ENCODE peak calls at places on chromosomes 11 and 22, in four cellular contexts. One of them, this sample, is unnamed.
A peak's percentile ranks its signal among the peaks of the same experiment; 100 is the strongest.

GRCh38 chr11:61728940-61729219 is 23.6 kb upstream of the MYRF start:
- DNase-seq in HL-60: no peak
- DNase-seq in K562: no peak
- DNase-seq in GM12878: no peak
- DNase-seq in this sample: no peak

GRCh38 chr11:8832571-8833260 is 78.3 kb upstream of the AKIP1 start:
- DNase-seq in HL-60: no peak
- DNase-seq in K562: no peak
- DNase-seq in GM12878: peak; percentile 90
- DNase-seq in this sample: no peak

GRCh38 chr11:61791737-61792309 is 576 bp downstream of the TMEM258 start:
- DNase-seq in HL-60: peak; percentile 55
- DNase-seq in K562: peak; percentile 52
- DNase-seq in GM12878: no peak
- DNase-seq in this sample: no peak

GRCh38 chr11:16603890-16604783 is 134.3 kb upstream of the C11orf58 start:
- DNase-seq in HL-60: no peak
- DNase-seq in K562: peak; percentile 60
- DNase-seq in GM12878: no peak
- DNase-seq in this sample: peak; percentile 63

GRCh38 chr11:96259053-96259837 is 83.8 kb downstream of the MAML2 start:
- DNase-seq in HL-60: no peak
- DNase-seq in K562: no peak
- DNase-seq in GM12878: no peak
- DNase-seq in this sample: no peak

GRCh38 chr11:105148241-105148640 is 8.7 kb upstream of the CARD18 start:
- DNase-seq in HL-60: no peak
- DNase-seq in K562: no peak
- DNase-seq in GM12878: no peak
- DNase-seq in this sample: no peak

GRCh38 chr11:19200410-19201201 is 1.2 kb downstream of the CSRP3 start:
- DNase-seq in HL-60: peak; percentile 18
- DNase-seq in K562: no peak
- DNase-seq in GM12878: no peak
- DNase-seq in this sample: no peak

GRCh38 chr11:123203934-123204333 is 8.9 kb upstream of the CLMP start:
- DNase-seq in HL-60: no peak
- DNase-seq in K562: no peak
- DNase-seq in GM12878: no peak
- DNase-seq in this sample: no peak

GRCh38 chr11:73907191-73907590 is 30.4 kb downstream of the PAAF1 start:
- DNase-seq in HL-60: peak; percentile 91
- DNase-seq in K562: peak; percentile 26
- DNase-seq in GM12878: no peak
- DNase-seq in this sample: no peak

GRCh38 chr11:75449271-75449670 is 16.3 kb upstream of the KLHL35 start:
- DNase-seq in HL-60: no peak
- DNase-seq in K562: no peak
- DNase-seq in GM12878: no peak
- DNase-seq in this sample: no peak

GRCh38 chr11:75453916-75454655 is 21.1 kb upstream of the KLHL35 start:
- DNase-seq in HL-60: no peak
- DNase-seq in K562: no peak
- DNase-seq in GM12878: no peak
- DNase-seq in this sample: no peak

GRCh38 chr11:75450236-75450635 is 17.2 kb upstream of the KLHL35 start:
- DNase-seq in HL-60: no peak
- DNase-seq in K562: no peak
- DNase-seq in GM12878: no peak
- DNase-seq in this sample: no peak

GRCh38 chr11:75449776-75450175 is 16.8 kb upstream of the KLHL35 start:
- DNase-seq in HL-60: no peak
- DNase-seq in K562: no peak
- DNase-seq in GM12878: no peak
- DNase-seq in this sample: no peak

GRCh38 chr11:75450826-75451783 is 18.1 kb upstream of the KLHL35 start:
- DNase-seq in HL-60: peak; percentile 14
- DNase-seq in K562: peak; percentile 78
- DNase-seq in GM12878: no peak
- DNase-seq in this sample: no peak
- TF ChIP-seq GABPA in HL-60: no peak
- TF ChIP-seq GABPA in K562: no peak
- TF ChIP-seq GABPA in GM12878: no peak
- TF ChIP-seq GABPA in this sample: peak; percentile 34

GRCh38 chr11:110759972-110760381 is 47.7 kb upstream of the ARHGAP20 start:
- DNase-seq in HL-60: no peak
- DNase-seq in K562: no peak
- DNase-seq in GM12878: no peak
- DNase-seq in this sample: no peak
- TF ChIP-seq GABPA in HL-60: no peak
- TF ChIP-seq GABPA in K562: no peak
- TF ChIP-seq GABPA in GM12878: no peak
- TF ChIP-seq GABPA in this sample: no peak

GRCh38 chr11:84685976-84686375 is 941.2 kb downstream of the DLG2 start:
- DNase-seq in HL-60: no peak
- DNase-seq in K562: no peak
- DNase-seq in GM12878: no peak
- DNase-seq in this sample: no peak

GRCh38 chr11:84686726-84687125 is 940.4 kb downstream of the DLG2 start:
- DNase-seq in HL-60: no peak
- DNase-seq in K562: no peak
- DNase-seq in GM12878: no peak
- DNase-seq in this sample: no peak

GRCh38 chr11:84687433-84687832 is 939.7 kb downstream of the DLG2 start:
- DNase-seq in HL-60: no peak
- DNase-seq in K562: no peak
- DNase-seq in GM12878: no peak
- DNase-seq in this sample: no peak

GRCh38 chr11:84691830-84692229 is 935.3 kb downstream of the DLG2 start:
- DNase-seq in HL-60: no peak
- DNase-seq in K562: no peak
- DNase-seq in GM12878: no peak
- DNase-seq in this sample: no peak
- TF ChIP-seq GABPA in HL-60: no peak
- TF ChIP-seq GABPA in K562: no peak
- TF ChIP-seq GABPA in GM12878: no peak
- TF ChIP-seq GABPA in this sample: no peak

GRCh38 chr11:92246637-92247036 is 22.0 kb downstream of the FAT3 start:
- DNase-seq in HL-60: no peak
- DNase-seq in K562: no peak
- DNase-seq in GM12878: no peak
- DNase-seq in this sample: no peak
- TF ChIP-seq GABPA in HL-60: no peak
- TF ChIP-seq GABPA in K562: no peak
- TF ChIP-seq GABPA in GM12878: no peak
- TF ChIP-seq GABPA in this sample: no peak

GRCh38 chr22:41405588-41405987 is 23.8 kb downstream of the TEF start:
- DNase-seq in HL-60: no peak
- DNase-seq in K562: no peak
- DNase-seq in GM12878: no peak
- DNase-seq in this sample: no peak
- TF ChIP-seq GABPA in HL-60: no peak
- TF ChIP-seq GABPA in K562: no peak
- TF ChIP-seq GABPA in GM12878: no peak
- TF ChIP-seq GABPA in this sample: no peak

GRCh38 chr11:108498816-108499408 is 728 bp upstream of the POGLUT3 start:
- DNase-seq in HL-60: no peak
- DNase-seq in K562: no peak
- DNase-seq in GM12878: no peak
- DNase-seq in this sample: no peak

GRCh38 chr11:108494182-108494581 is 4.0 kb downstream of the POGLUT3 start:
- DNase-seq in HL-60: no peak
- DNase-seq in K562: no peak
- DNase-seq in GM12878: no peak
- DNase-seq in this sample: no peak

GRCh38 chr11:108498046-108498815 is at the start of gene POGLUT3:
- DNase-seq in HL-60: peak; percentile 10
- DNase-seq in K562: peak; percentile 86
- DNase-seq in GM12878: no peak
- DNase-seq in this sample: peak; percentile 78

GRCh38 chr11:108497317-108498045 is 703 bp downstream of the POGLUT3 start:
- DNase-seq in HL-60: peak; percentile 79
- DNase-seq in K562: peak; percentile 76
- DNase-seq in GM12878: peak; percentile 60
- DNase-seq in this sample: peak; percentile 65

DNA sequence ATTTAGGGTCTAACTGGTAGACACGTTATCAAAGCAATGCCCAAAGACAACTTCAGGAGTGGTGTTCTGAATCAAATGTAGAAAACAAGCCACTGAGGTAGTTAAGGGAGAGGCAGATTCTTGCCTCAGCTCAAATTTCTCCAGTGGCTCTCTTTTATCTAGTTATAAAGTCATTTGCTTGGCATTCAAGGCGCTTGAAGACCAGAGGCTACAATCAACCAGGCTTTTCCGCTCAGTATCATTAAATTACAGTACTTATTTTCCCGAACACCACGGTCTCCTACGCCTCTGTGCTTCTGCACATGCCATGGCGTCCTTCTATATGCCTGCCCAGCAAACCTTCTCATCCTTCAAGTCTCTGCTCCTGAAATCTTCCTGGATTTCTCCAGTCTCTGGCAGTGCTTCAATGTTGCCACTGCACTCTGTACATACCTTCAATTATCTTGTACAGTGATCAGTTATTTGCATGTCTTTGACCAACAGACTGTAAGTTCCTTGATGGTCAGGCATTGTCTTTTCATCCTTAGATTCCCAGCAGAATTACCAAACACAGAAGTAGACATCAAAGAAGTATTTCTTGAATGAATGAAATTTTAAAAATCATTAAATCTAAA is 1.4 kb downstream of the POGLUT3 start:
- DNase-seq in HL-60: no peak
- DNase-seq in K562: no peak
- DNase-seq in GM12878: no peak
- DNase-seq in this sample: no peak
- TF ChIP-seq GABPA in HL-60: no peak
- TF ChIP-seq GABPA in K562: no peak
- TF ChIP-seq GABPA in GM12878: no peak
- TF ChIP-seq GABPA in this sample: no peak

DNA sequence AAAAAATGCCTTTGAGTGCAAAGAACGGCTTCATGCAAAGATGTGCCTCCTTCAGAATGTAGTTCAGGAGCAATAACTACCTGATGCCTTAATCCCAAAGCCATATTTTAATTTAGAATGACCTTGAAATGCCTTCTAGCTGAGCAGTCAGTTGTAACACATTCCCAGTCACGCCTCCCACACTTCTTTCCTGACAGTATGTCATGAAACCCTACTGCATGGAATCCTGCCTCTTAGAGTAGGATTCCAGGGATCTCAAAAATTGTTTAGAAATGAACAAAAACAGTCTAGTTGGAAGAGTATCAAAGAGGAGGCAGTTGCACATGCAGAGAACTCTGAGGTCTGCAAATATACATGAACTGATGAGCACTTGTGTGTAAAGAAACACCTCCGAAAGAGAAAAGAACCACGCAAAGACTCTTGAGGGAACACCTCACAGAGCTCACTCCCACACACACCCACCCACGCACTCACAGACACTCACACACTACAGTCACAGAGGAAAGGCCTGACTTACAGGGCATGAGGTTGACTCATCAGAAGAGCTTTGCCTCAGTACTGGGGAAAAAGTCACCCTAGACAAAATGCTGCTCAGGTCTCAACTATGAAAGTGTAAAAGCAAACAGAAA is 77.4 kb downstream of the GGTLC2 start:
- DNase-seq in HL-60: no peak
- DNase-seq in K562: no peak
- DNase-seq in GM12878: peak; percentile 55
- DNase-seq in this sample: no peak
- TF ChIP-seq GABPA in HL-60: no peak
- TF ChIP-seq GABPA in K562: no peak
- TF ChIP-seq GABPA in GM12878: no peak
- TF ChIP-seq GABPA in this sample: no peak